ENCODE peak calls at places on chromosomes 1 and 21, in four cellular contexts. Q, W, D and N are unnamed samples.

GRCh38 chr1:107076846-107077245 is 20.4 kb downstream of the PRMT6 start:
- DNase-seq in Q (no peak), W (no peak), D (peak), N (no peak)

GRCh38 chr1:191419842-191420241 is 738.4 kb upstream of the RGS18 start:
- DNase-seq in Q (no peak), W (no peak), D (no peak), N (no peak)

GRCh38 chr1:201845331-201846083 is 16.6 kb downstream of the IPO9 start:
- DNase-seq in Q (no peak), W (no peak), D (no peak), N (no peak)

GRCh38 chr1:215040190-215040589 is 42.3 kb upstream of the KCNK2 start:
- DNase-seq in Q (no peak), W (no peak), D (no peak), N (no peak)

GRCh38 chr21:26686278-26686677 is 113.2 kb upstream of the CYYR1 start:
- DNase-seq in Q (no peak), W (no peak), D (peak), N (no peak)

GRCh38 chr1:203826175-203826574 is 30.8 kb downstream of the ZBED6 start:
- DNase-seq in Q (no peak), W (no peak), D (no peak), N (no peak)

GRCh38 chr1:178959543-178960460 is 65.9 kb upstream of the FAM20B start:
- DNase-seq in Q (no peak), W (no peak), D (no peak), N (no peak)

GRCh38 chr1:58931024-58931423 is 147.2 kb upstream of the JUN start:
- DNase-seq in Q (no peak), W (no peak), D (no peak), N (no peak)

GRCh38 chr1:89085781-89086180 is 20.8 kb upstream of the GBP1 start:
- DNase-seq in Q (no peak), W (no peak), D (no peak), N (no peak)

GRCh38 chr1:172699111-172699510 is 40.2 kb downstream of the FASLG start:
- DNase-seq in Q (peak), W (peak), D (no peak), N (peak)

GRCh38 chr1:84037758-84038611 is 39.1 kb upstream of the TTLL7 start:
- DNase-seq in Q (no peak), W (no peak), D (no peak), N (no peak)

GRCh38 chr1:246215505-246215893 is 291.6 kb downstream of the SMYD3 start:
- DNase-seq in Q (no peak), W (no peak), D (no peak), N (no peak)

GRCh38 chr1:32500387-32501209 is 35.7 kb downstream of the ZBTB8B start:
- DNase-seq in Q (no peak), W (no peak), D (peak), N (no peak)

GRCh38 chr1:21254335-21254951 is 35.8 kb downstream of the ECE1 start:
- DNase-seq in Q (no peak), W (no peak), D (no peak), N (no peak)

GRCh38 chr1:151908228-151908691 is 1.1 kb downstream of the THEM4 start:
- DNase-seq in Q (no peak), W (no peak), D (no peak), N (no peak)

GRCh38 chr21:33878824-33879223 is 36.8 kb downstream of the ATP5PO start:
- DNase-seq in Q (no peak), W (no peak), D (no peak), N (no peak)

GRCh38 chr1:37133276-37134145 is 99.2 kb upstream of the GRIK3 start:
- DNase-seq in Q (no peak), W (no peak), D (no peak), N (no peak)

GRCh38 chr1:1318131-1318652 is 6.3 kb downstream of the INTS11 start:
- DNase-seq in Q (no peak), W (no peak), D (peak), N (no peak)

GRCh38 chr1:111203681-111204210 is 3.3 kb upstream of the DENND2D start:
- DNase-seq in Q (peak), W (peak), D (peak), N (peak)

GRCh38 chr1:157091668-157092273 is 7.8 kb downstream of the ETV3L start:
- DNase-seq in Q (no peak), W (no peak), D (no peak), N (no peak)

GRCh38 chr1:24082372-24082771 is 29.6 kb downstream of the MYOM3 start:
- DNase-seq in Q (no peak), W (no peak), D (no peak), N (no peak)